ENCODE peak calls at places on chromosome 4, in nine cellular contexts. Z is activated CD4-positive, alpha-beta T cell treated with anti-CD3 and anti-CD28 coated beads, Interleukin-2, amount 10 ng/mL, durations not matched to agents 7 days and 5 days; F is IMR-90; G is astrocyte of the cerebellum; E is transverse colon; W is fibroblast of mammary gland; H is lower lobe of right lung; Q is NCI-H1092; T is kidney glomerular epithelial cell. Y is an unnamed sample.

GRCh38 chr4:851701-852430 is 25.9 kb upstream of the CPLX1 start:
- DNase-seq in T (no peak), H (peak; percentile 41), G (no peak), Q (no peak), F (no peak), W (no peak), E (no peak), Z (no peak), Y (no peak)

GRCh38 chr4:94338681-94339351 is 3.8 kb downstream of the HPGDS start:
- DNase-seq in G (no peak), F (no peak), E (no peak), Z (no peak), W (no peak), H (no peak), T (no peak), Q (no peak), Y (no peak)

GRCh38 chr4:173367946-173368345 is 2.8 kb upstream of the SAP30 start:
- DNase-seq in H (no peak), G (no peak), T (no peak), W (peak; percentile 38), F (peak; percentile 27), Q (no peak), E (no peak), Z (no peak), Y (peak; percentile 11)

GRCh38 chr4:63580796-63581475 is 828.3 kb downstream of the TECRL start:
- DNase-seq in G (no peak), H (no peak), W (no peak), T (no peak), Z (no peak), F (no peak), E (no peak), Q (no peak), Y (no peak)

GRCh38 chr4:27048350-27049100 is 187.9 kb downstream of the STIM2 start:
- DNase-seq in F (peak; percentile 27), Z (no peak), E (no peak), H (no peak), T (peak; percentile 27), G (peak; percentile 8), W (peak; percentile 41), Q (no peak), Y (peak; percentile 49)

GRCh38 chr4:181807771-181808170 is 435.4 kb upstream of the TENM3 start:
- DNase-seq in T (no peak), W (peak; percentile 41), G (no peak), H (no peak), E (no peak), F (peak; percentile 66), Z (no peak), Q (no peak), Y (no peak)

GRCh38 chr4:85475631-85476233 is 782 bp downstream of the ARHGAP24 start:
- DNase-seq in F (no peak), E (no peak), Z (no peak), W (peak; percentile 34), Q (no peak), G (no peak), H (peak; percentile 60), T (no peak), Y (peak; percentile 33)

GRCh38 chr4:41375561-41375960 is 118.8 kb downstream of the UCHL1 start:
- DNase-seq in E (no peak), F (no peak), H (peak; percentile 51), W (no peak), T (no peak), Z (no peak), G (no peak), Q (no peak), Y (no peak)

GRCh38 chr4:117137143-117137542 is 51.8 kb upstream of the TRAM1L1 start:
- DNase-seq in G (peak; percentile 56), H (no peak), W (peak; percentile 78), F (peak; percentile 97), T (peak; percentile 92), Q (no peak), Z (no peak), E (no peak), Y (peak; percentile 91)

GRCh38 chr4:171025776-171026175 is 787.4 kb upstream of the GALNTL6 start:
- DNase-seq in W (no peak), F (no peak), T (no peak), Q (no peak), Z (no peak), G (no peak), E (no peak), H (no peak), Y (no peak)

GRCh38 chr4:7630559-7631287 is 196.0 kb upstream of the PSAPL1 start:
- DNase-seq in Z (no peak), T (peak; percentile 81), Q (no peak), H (peak; percentile 50), E (no peak), W (peak; percentile 93), G (peak; percentile 49), F (peak; percentile 89), Y (peak; percentile 91)

GRCh38 chr4:20109395-20109794 is 142.3 kb upstream of the SLIT2 start:
- DNase-seq in G (no peak), E (no peak), T (no peak), Q (no peak), H (no peak), F (peak; percentile 18), Z (no peak), W (peak; percentile 30), Y (peak; percentile 38)

GRCh38 chr4:105624530-105624929 is 72.1 kb downstream of the ARHGEF38 start:
- DNase-seq in Z (no peak), T (no peak), Q (no peak), W (peak; percentile 30), E (no peak), G (peak; percentile 54), H (no peak), F (peak; percentile 40), Y (peak; percentile 81)

GRCh38 chr4:176545886-176546285 is 226.1 kb downstream of the SPCS3 start:
- DNase-seq in Z (no peak), Q (no peak), H (no peak), G (no peak), T (no peak), F (peak; percentile 59), W (peak; percentile 41), E (no peak), Y (peak; percentile 18)

GRCh38 chr4:152975615-152976465 is 39.7 kb downstream of the FHDC1 start:
- DNase-seq in W (no peak), H (no peak), T (no peak), G (no peak), F (no peak), E (no peak), Z (no peak), Q (no peak), Y (no peak)

GRCh38 chr4:87055340-87055739 is 120.5 kb downstream of the AFF1 start:
- DNase-seq in E (no peak), Z (no peak), H (no peak), F (no peak), T (no peak), G (no peak), W (peak; percentile 48), Q (no peak), Y (no peak)

GRCh38 chr4:6658635-6659075 is 18.2 kb downstream of the MRFAP1 start:
- DNase-seq in H (no peak), F (peak; percentile 28), G (no peak), E (peak; percentile 28), Z (peak; percentile 21), T (no peak), W (no peak), Q (no peak), Y (no peak)

GRCh38 chr4:43316813-43317212 is 424.3 kb downstream of the GRXCR1 start:
- DNase-seq in T (no peak), G (peak; percentile 13), E (no peak), Q (no peak), W (peak; percentile 82), F (peak; percentile 58), H (no peak), Z (no peak), Y (peak; percentile 56)

GRCh38 chr4:141027421-141027820 is 105.8 kb downstream of the RNF150 start:
- DNase-seq in Q (no peak), G (no peak), T (no peak), F (peak; percentile 45), W (peak; percentile 56), H (no peak), Z (no peak), E (no peak), Y (no peak)

GRCh38 chr4:37243722-37244582 is 591 bp upstream of the NWD2 start:
- DNase-seq in Q (no peak), H (peak; percentile 29), F (no peak), T (no peak), W (peak; percentile 11), G (no peak), E (peak; percentile 12), Z (no peak), Y (peak; percentile 4)

GRCh38 chr4:6338175-6338950 is 68.7 kb downstream of the WFS1 start:
- DNase-seq in H (peak; percentile 41), Z (peak; percentile 41), T (no peak), Q (no peak), W (no peak), G (no peak), E (no peak), F (no peak), Y (no peak)

GRCh38 chr4:167775374-167775773 is 317.0 kb upstream of the ANXA10 start:
- DNase-seq in F (peak; percentile 1), Z (no peak), G (no peak), Q (no peak), H (no peak), E (no peak), W (peak; percentile 77), T (no peak), Y (no peak)